ENCODE peak calls at places on chromosomes 5 and 9, in seven cellular contexts. S is keratinocyte, N is tibial artery, P is dorsolateral prefrontal cortex, I is astrocyte, G is heart left ventricle, U is astrocyte of the cerebellum. W is an unnamed sample.

GRCh38 chr5:12845549-12846159 is 941.4 kb upstream of the CTNND2 start:
- DNase-seq in S (no peak), N (no peak), P (no peak), I (no peak), G (no peak), U (no peak), W (no peak)

GRCh38 chr9:36962721-36963120 is 71.3 kb downstream of the PAX5 start:
- DNase-seq in S (no peak), N (no peak), P (no peak), I (no peak), G (no peak), U (no peak), W (no peak)

GRCh38 chr9:89667730-89668129 is 62.9 kb downstream of the GADD45G start:
- DNase-seq in S (no peak), N (no peak), P (no peak), I (no peak), G (no peak), U (no peak), W (no peak)

GRCh38 chr9:127783111-127783621 is 2.7 kb upstream of the CDK9 start:
- DNase-seq in S (no peak), N (peak), P (no peak), I (no peak), G (peak), U (no peak), W (no peak)

GRCh38 chr5:96384353-96384752 is 48.7 kb downstream of the PCSK1 start:
- DNase-seq in S (no peak), N (peak), P (no peak), I (peak), G (peak), U (peak), W (no peak)

GRCh38 chr5:160956011-160956410 is 104.0 kb upstream of the ATP10B start:
- DNase-seq in S (no peak), N (no peak), P (no peak), I (no peak), G (no peak), U (no peak), W (no peak)

GRCh38 chr5:15003511-15003920 is 131.9 kb upstream of the ANKH start:
- DNase-seq in S (no peak), N (peak), P (peak), I (peak), G (peak), U (peak), W (peak)

GRCh38 chr5:134964359-134965270 is 3.1 kb upstream of the CATSPER3 start:
- DNase-seq in S (no peak), N (no peak), P (no peak), I (no peak), G (no peak), U (no peak), W (no peak)

GRCh38 chr9:118732998-118733397 is 636.2 kb downstream of the BRINP1 start:
- DNase-seq in S (no peak), N (no peak), P (no peak), I (no peak), G (no peak), U (no peak), W (no peak)

GRCh38 chr9:89422151-89422918 is 75.6 kb downstream of the SEMA4D start:
- DNase-seq in S (no peak), N (no peak), P (no peak), I (peak), G (no peak), U (no peak), W (no peak)

GRCh38 chr9:134650431-134651190 is 9.0 kb downstream of the COL5A1 start:
- DNase-seq in S (no peak), N (no peak), P (no peak), I (no peak), G (no peak), U (no peak), W (no peak)

GRCh38 chr9:126380447-126380846 is 53.8 kb downstream of the MVB12B start:
- DNase-seq in S (no peak), N (no peak), P (no peak), I (no peak), G (no peak), U (no peak), W (no peak)

GRCh38 chr5:78076351-78076750 is 218.1 kb downstream of the AP3B1 start:
- DNase-seq in S (no peak), N (no peak), P (no peak), I (peak), G (no peak), U (no peak), W (no peak)

GRCh38 chr5:181203842-181204560 is 995 bp downstream of the TRIM7 start:
- DNase-seq in S (no peak), N (peak), P (no peak), I (no peak), G (no peak), U (no peak), W (no peak)

GRCh38 chr9:78871452-78872331 is 574.8 kb downstream of the PSAT1 start:
- DNase-seq in S (peak), N (no peak), P (no peak), I (peak), G (no peak), U (peak), W (no peak)

GRCh38 chr9:136204838-136205706 is at the start of gene LHX3:
- DNase-seq in S (no peak), N (no peak), P (no peak), I (no peak), G (peak), U (no peak), W (no peak)

GRCh38 chr9:98665511-98665910 is 43.2 kb downstream of the GABBR2 start:
- DNase-seq in S (no peak), N (no peak), P (no peak), I (no peak), G (no peak), U (no peak), W (no peak)

GRCh38 chr5:68565427-68565826 is 349.9 kb downstream of the PIK3R1 start:
- DNase-seq in S (no peak), N (no peak), P (no peak), I (no peak), G (no peak), U (no peak), W (peak)

GRCh38 chr9:83429229-83429628 is 109.0 kb downstream of the FRMD3 start:
- DNase-seq in S (no peak), N (no peak), P (no peak), I (no peak), G (no peak), U (no peak), W (no peak)

GRCh38 chr5:149257875-149258705 is 13.6 kb upstream of the AFAP1L1 start:
- DNase-seq in S (no peak), N (no peak), P (no peak), I (peak), G (no peak), U (no peak), W (no peak)

GRCh38 chr5:115274584-115274983 is 11.9 kb upstream of the PGGT1B start:
- DNase-seq in S (no peak), N (no peak), P (no peak), I (no peak), G (no peak), U (no peak), W (no peak)

GRCh38 chr5:110631236-110631635 is 95.2 kb downstream of the TMEM232 start:
- DNase-seq in S (no peak), N (no peak), P (no peak), I (no peak), G (no peak), U (no peak), W (no peak)

GRCh38 chr5:65299841-65300240 is 181.9 kb downstream of the ADAMTS6 start:
- DNase-seq in S (no peak), N (no peak), P (no peak), I (peak), G (no peak), U (peak), W (no peak)

GRCh38 chr5:137254695-137255094 is 244.4 kb downstream of the SPOCK1 start:
- DNase-seq in S (no peak), N (peak), P (no peak), I (no peak), G (no peak), U (no peak), W (no peak)

GRCh38 chr9:112921549-112921948 is 30.9 kb upstream of the SLC46A2 start:
- DNase-seq in S (no peak), N (no peak), P (no peak), I (peak), G (no peak), U (peak), W (peak)

GRCh38 chr5:139658928-139659667 is 10.9 kb downstream of the CXXC5 start:
- DNase-seq in S (no peak), N (peak), P (no peak), I (peak), G (peak), U (no peak), W (no peak)

GRCh38 chr5:139660105-139660915 is 12.2 kb downstream of the CXXC5 start:
- DNase-seq in S (no peak), N (peak), P (peak), I (no peak), G (peak), U (no peak), W (no peak)

GRCh38 chr5:139657363-139658321 is 9.5 kb downstream of the CXXC5 start:
- DNase-seq in S (no peak), N (no peak), P (no peak), I (peak), G (no peak), U (no peak), W (no peak)

GRCh38 chr5:139659673-139660072 is 11.5 kb downstream of the CXXC5 start:
- DNase-seq in S (no peak), N (no peak), P (no peak), I (no peak), G (no peak), U (no peak), W (no peak)

DNA sequence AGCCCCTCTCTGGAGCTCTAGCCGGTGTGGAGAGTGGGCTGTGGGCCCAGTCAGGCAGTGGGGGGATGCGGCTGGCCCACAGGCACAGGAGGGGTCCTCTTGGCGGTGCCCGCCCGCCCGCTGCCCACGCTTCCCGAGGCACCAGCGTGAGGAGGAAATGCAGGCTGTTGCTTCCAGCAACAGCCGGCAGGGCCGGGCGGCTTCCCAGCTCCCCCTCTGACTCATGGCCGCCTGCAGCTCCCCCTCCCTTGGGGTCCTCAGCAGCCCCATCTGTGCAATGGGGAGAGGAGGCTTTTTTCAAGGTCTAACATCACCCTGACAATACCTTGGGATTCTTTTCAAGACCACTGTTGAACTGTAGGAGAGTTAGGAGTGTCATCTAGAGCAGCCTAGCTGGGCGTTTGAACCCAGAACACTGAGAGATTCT is 10.4 kb downstream of the CXXC5 start:
- DNase-seq in S (no peak), N (no peak), P (no peak), I (peak), G (no peak), U (no peak), W (no peak)
- H3K4me3 ChIP-seq in S (no peak), N (no peak), P (peak), I (peak), G (peak), U (no peak), W (peak)

GRCh38 chr9:6715755-6716643 is 41.8 kb upstream of the KDM4C start:
- DNase-seq in S (no peak), N (peak), P (no peak), I (peak), G (peak), U (no peak), W (peak)
- H3K4me3 ChIP-seq in S (peak), N (peak), P (peak), I (peak), G (peak), U (peak), W (peak)

DNA sequence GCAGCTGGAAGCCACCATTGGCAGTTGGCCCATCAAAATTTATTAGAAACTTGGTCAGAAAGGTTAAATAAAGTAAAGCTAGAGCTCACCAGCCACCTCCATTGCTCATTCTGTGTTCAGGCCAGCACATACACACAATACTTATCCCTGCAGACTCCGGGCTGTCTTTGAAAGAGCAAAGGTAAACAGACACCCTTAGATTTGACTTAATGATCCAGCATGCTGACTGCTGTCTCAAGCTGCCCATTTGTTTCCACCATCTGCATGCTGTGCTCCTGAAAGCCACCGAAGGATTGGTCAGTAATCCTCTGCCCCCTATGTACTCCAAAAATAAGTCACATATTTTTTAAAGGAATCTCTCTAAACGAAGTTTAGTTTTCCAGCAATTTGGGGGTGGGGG is 1059.8 kb upstream of the DMAC1 start:
- DNase-seq in S (no peak), N (no peak), P (no peak), I (no peak), G (no peak), U (no peak), W (no peak)
- H3K4me3 ChIP-seq in S (no peak), N (no peak), P (peak), I (no peak), G (no peak), U (no peak), W (no peak)

GRCh38 chr5:34583167-34583566 is 73.0 kb upstream of the RAI14 start:
- DNase-seq in S (no peak), N (no peak), P (no peak), I (no peak), G (no peak), U (no peak), W (no peak)

GRCh38 chr5:34584165-34584564 is 72.0 kb upstream of the RAI14 start:
- DNase-seq in S (no peak), N (no peak), P (no peak), I (no peak), G (no peak), U (no peak), W (no peak)

GRCh38 chr5:34587355-34588241 is 68.5 kb upstream of the RAI14 start:
- DNase-seq in S (no peak), N (no peak), P (no peak), I (peak), G (no peak), U (no peak), W (peak)

GRCh38 chr5:34586117-34586885 is 69.8 kb upstream of the RAI14 start:
- DNase-seq in S (no peak), N (no peak), P (no peak), I (peak), G (no peak), U (no peak), W (no peak)

GRCh38 chr5:34585601-34586104 is 70.5 kb upstream of the RAI14 start:
- DNase-seq in S (no peak), N (no peak), P (no peak), I (peak), G (no peak), U (no peak), W (peak)
- H3K4me3 ChIP-seq in S (no peak), N (no peak), P (no peak), I (peak), G (no peak), U (no peak), W (no peak)